ENCODE peak calls at places on chromosomes 11 and 22, in seven cellular contexts. B is neural progenitor cell, G is adrenal gland, I is colonic mucosa, W is mucosa of descending colon, U is foreskin fibroblast, F is HFF-Myc. A is an unnamed sample.

GRCh38 chr11:80320765-80321164 is 879.9 kb upstream of the TENM4 start:
- DNase-seq in W (no peak), B (no peak), F (no peak), I (no peak), U (no peak), G (no peak), A (no peak)

GRCh38 chr22:17369553-17370035 is 334 bp downstream of the CECR2 start:
- DNase-seq in W (peak; percentile 33), I (no peak), G (no peak), B (peak; percentile 88), F (no peak), U (no peak), A (no peak)

GRCh38 chr11:131771471-131771870 is 401.1 kb downstream of the NTM start:
- DNase-seq in U (no peak), B (no peak), W (no peak), I (no peak), G (no peak), F (no peak), A (peak; percentile 18)

GRCh38 chr11:126929186-126930085 is 71.1 kb downstream of the KIRREL3 start:
- DNase-seq in G (no peak), I (no peak), F (no peak), B (no peak), W (no peak), U (no peak), A (peak; percentile 84)

GRCh38 chr11:47915407-47916137 is 64.8 kb upstream of the PTPRJ start:
- DNase-seq in G (no peak), W (no peak), F (no peak), B (no peak), I (peak; percentile 28), U (no peak), A (no peak)

GRCh38 chr11:7498193-7498592 is 12.9 kb downstream of the OLFML1 start:
- DNase-seq in W (no peak), I (no peak), U (no peak), F (no peak), G (no peak), B (no peak), A (no peak)

GRCh38 chr22:21681566-21682370 is 16.0 kb downstream of the PPIL2 start:
- DNase-seq in F (no peak), W (no peak), U (no peak), I (no peak), B (no peak), G (no peak), A (no peak)

GRCh38 chr11:10307022-10307410 is 2.1 kb downstream of the ADM start:
- DNase-seq in G (no peak), I (no peak), B (no peak), W (no peak), U (no peak), F (no peak), A (peak; percentile 18)

GRCh38 chr11:69102732-69103615 is 52.8 kb upstream of the SMIM38 start:
- DNase-seq in F (no peak), G (no peak), I (no peak), U (no peak), B (peak; percentile 64), W (no peak), A (no peak)
- TF ChIP-seq CTCF in F (peak; percentile 22), G (no peak), I (no peak), U (peak; percentile 14), B (peak; percentile 41), W (no peak), A (peak; percentile 23)

GRCh38 chr11:67233584-67234190 is 32.6 kb upstream of the GRK2 start:
- DNase-seq in U (no peak), F (no peak), B (no peak), W (no peak), G (no peak), I (no peak), A (no peak)
- H3K4me3 ChIP-seq in U (no peak overlapping the region), F (no peak overlapping the region), B (no peak overlapping the region), W (no peak overlapping the region), G (no peak overlapping the region), I (no peak overlapping the region), A (no peak overlapping the region)

GRCh38 chr11:8922691-8923090 is 10.1 kb downstream of the C11orf16 start:
- DNase-seq in U (no peak), I (no peak), W (no peak), F (no peak), B (no peak), G (no peak), A (no peak)

GRCh38 chr11:8913961-8914660 is 3.1 kb downstream of the AKIP1 start:
- DNase-seq in I (no peak), B (peak; percentile 64), U (peak; percentile 34), W (no peak), F (no peak), G (no peak), A (peak; percentile 41)

GRCh38 chr11:8914661-8915018 is 3.7 kb downstream of the AKIP1 start:
- DNase-seq in F (no peak), I (no peak), B (no peak), W (no peak), U (no peak), G (no peak), A (no peak)

GRCh38 chr11:8917157-8917820 is 6.3 kb downstream of the AKIP1 start:
- DNase-seq in W (no peak), G (no peak), B (peak; percentile 79), F (peak; percentile 76), U (peak; percentile 84), I (no peak), A (peak; percentile 95)
- TF ChIP-seq CTCF in W (no peak), G (no peak), B (no peak), F (no peak), U (no peak), I (no peak), A (no peak)

GRCh38 chr11:65486570-65487466 is 12.0 kb upstream of the MALAT1 start:
- DNase-seq in I (peak; percentile 20), U (no peak), G (no peak), W (peak; percentile 23), F (no peak), B (no peak), A (no peak)

GRCh38 chr11:65488273-65489058 is 10.4 kb upstream of the MALAT1 start:
- DNase-seq in U (peak; percentile 72), F (no peak), I (peak; percentile 72), B (no peak), W (peak; percentile 78), G (peak; percentile 92), A (peak; percentile 78)

GRCh38 chr11:65485820-65486219 is 13.0 kb upstream of the MALAT1 start:
- DNase-seq in W (peak; percentile 6), F (no peak), U (no peak), G (no peak), I (peak; percentile 22), B (no peak), A (no peak)

GRCh38 chr11:65489061-65489705 is 9.7 kb upstream of the MALAT1 start:
- DNase-seq in W (peak; percentile 58), F (no peak), G (peak; percentile 92), I (no peak), B (peak; percentile 77), U (peak; percentile 90), A (peak; percentile 89)

DNA sequence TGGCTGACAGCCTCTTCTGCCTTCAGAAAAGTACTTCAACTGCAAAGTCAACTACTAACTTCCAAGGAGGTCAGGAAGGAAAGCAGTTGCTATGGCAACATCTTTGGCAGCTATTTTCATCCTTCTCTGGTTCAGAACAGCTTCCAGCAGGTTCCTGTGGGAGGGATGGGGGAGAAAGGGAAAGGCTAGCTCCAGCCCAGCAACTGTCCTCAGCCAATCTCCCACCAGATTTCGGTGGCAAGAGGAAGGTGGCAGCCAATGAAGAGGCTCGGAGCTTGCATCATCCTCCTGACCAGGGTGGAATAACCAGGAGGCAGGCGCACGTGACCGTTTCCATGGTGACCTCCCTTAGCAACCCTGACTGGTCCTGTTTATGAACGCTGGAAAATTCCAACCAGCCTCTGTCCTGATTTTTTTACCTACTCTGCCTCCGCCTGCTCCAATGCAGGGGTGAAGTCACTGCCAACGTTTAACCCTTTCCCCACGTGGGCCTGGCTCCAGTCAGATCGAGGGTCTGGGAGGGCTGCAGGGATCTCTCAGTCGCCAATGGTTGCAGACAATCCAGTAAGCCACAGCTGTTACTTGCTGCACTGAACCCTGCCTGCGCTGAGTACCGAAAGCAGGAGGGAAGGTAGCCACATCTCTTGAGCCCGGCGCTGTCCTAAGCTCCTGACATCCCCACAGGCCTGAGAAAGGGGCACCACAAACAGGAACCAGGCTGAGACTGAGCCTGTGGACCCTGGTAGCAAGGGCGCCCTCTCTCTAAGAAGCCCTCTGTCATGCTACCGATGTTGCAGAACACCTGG is 11.2 kb upstream of the MALAT1 start:
- DNase-seq in W (peak; percentile 88), I (peak; percentile 97), G (peak; percentile 100), B (peak; percentile 99), U (peak; percentile 100), F (peak; percentile 100), A (peak; percentile 100)
- H3K4me3 ChIP-seq in W (no peak overlapping the region), I (no peak overlapping the region), G (no peak overlapping the region), B (peak overlapping the region; percentile 37), U (no peak overlapping the region), F (peak overlapping the region; percentile 6), A (peak overlapping the region; percentile 2)

A was measured in astrocyte of the spinal cord.